ENCODE peak calls at places on chromosomes 6 and 20, in nine cellular contexts. P, H, I, L, F, V, X, K and R are unnamed samples.

GRCh38 chr6:170018422-170019258 is 267.2 kb downstream of the ERMARD start:
- DNase-seq in X (no peak), K (no peak), V (no peak), I (no peak), L (no peak), F (no peak), P (peak), H (no peak), R (peak)

GRCh38 chr20:8756410-8756809 is 312.5 kb upstream of the PLCB4 start:
- DNase-seq in F (no peak), I (peak), V (peak), X (no peak), L (no peak), H (no peak), P (no peak), K (peak), R (no peak)

GRCh38 chr6:79384845-79385244 is 150.4 kb upstream of the HMGN3 start:
- DNase-seq in L (no peak), P (no peak), H (no peak), F (no peak), V (no peak), X (no peak), K (no peak), I (no peak), R (no peak)

GRCh38 chr6:169075211-169075621 is 178.4 kb downstream of the THBS2 start:
- DNase-seq in K (no peak), L (no peak), X (no peak), V (peak), F (no peak), I (no peak), P (no peak), H (no peak), R (no peak)

GRCh38 chr20:59000326-59000725 is 6.7 kb downstream of the CTSZ start:
- DNase-seq in I (no peak), P (no peak), H (no peak), K (no peak), F (no peak), L (no peak), X (no peak), V (no peak), R (no peak)

GRCh38 chr6:164695896-164696295 is 613.5 kb downstream of the C6orf118 start:
- DNase-seq in V (no peak), I (no peak), F (no peak), P (no peak), K (no peak), H (no peak), X (no peak), L (no peak), R (no peak)

GRCh38 chr20:63497946-63498935 is 642 bp downstream of the EEF1A2 start:
- DNase-seq in X (no peak), F (peak), L (no peak), H (no peak), I (no peak), P (no peak), K (no peak), V (peak), R (peak)

GRCh38 chr20:44641305-44641704 is 10.2 kb downstream of the ADA start:
- DNase-seq in I (no peak), H (no peak), P (no peak), V (no peak), L (no peak), X (no peak), F (no peak), K (no peak), R (no peak)

GRCh38 chr20:61556116-61556515 is 304.1 kb downstream of the CDH4 start:
- DNase-seq in P (no peak), H (no peak), I (peak), V (peak), X (no peak), F (no peak), L (no peak), K (no peak), R (no peak)

GRCh38 chr20:38986663-38987062 is 24.5 kb downstream of the DHX35 start:
- DNase-seq in V (no peak), X (peak), P (no peak), F (no peak), K (no peak), I (no peak), H (no peak), L (no peak), R (no peak)
- TF ChIP-seq CTCF in V (no peak), X (peak), P (no peak), F (no peak), K (no peak), I (no peak), H (no peak), L (no peak), R (no peak)

GRCh38 chr20:56244259-56244658 is 4.3 kb upstream of the MC3R start:
- DNase-seq in K (no peak), F (no peak), P (no peak), V (no peak), H (no peak), X (no peak), L (no peak), I (no peak), R (no peak)

GRCh38 chr20:56247954-56248782 is at the start of gene MC3R:
- DNase-seq in H (peak), P (no peak), V (peak), I (peak), L (peak), K (peak), X (peak), F (peak), R (no peak)

GRCh38 chr20:56245761-56246160 is 2.8 kb upstream of the MC3R start:
- DNase-seq in P (no peak), I (no peak), L (no peak), V (no peak), X (no peak), F (no peak), H (no peak), K (no peak), R (no peak)

DNA sequence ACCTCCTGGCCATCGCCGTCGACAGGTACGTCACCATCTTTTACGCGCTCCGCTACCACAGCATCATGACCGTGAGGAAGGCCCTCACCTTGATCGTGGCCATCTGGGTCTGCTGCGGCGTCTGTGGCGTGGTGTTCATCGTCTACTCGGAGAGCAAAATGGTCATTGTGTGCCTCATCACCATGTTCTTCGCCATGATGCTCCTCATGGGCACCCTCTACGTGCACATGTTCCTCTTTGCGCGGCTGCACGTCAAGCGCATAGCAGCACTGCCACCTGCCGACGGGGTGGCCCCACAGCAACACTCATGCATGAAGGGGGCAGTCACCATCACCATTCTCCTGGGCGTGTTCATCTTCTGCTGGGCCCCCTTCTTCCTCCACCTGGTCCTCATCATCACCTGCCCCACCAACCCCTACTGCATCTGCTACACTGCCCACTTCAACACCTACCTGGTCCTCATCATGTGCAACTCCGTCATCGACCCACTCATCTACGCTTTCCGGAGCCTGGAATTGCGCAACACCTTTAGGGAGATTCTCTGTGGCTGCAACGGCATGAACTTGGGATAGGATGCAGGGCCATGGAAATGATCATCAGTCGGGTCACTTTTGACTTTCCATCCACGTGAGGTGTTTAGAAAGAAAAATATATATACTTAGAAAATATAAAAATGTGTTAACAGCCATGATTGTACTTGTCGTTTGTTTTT is 868 bp downstream of the MC3R start:
- DNase-seq in I (no peak), V (no peak), X (peak), L (peak), F (peak), H (no peak), K (peak), P (no peak), R (no peak)
- TF ChIP-seq CTCF in I (peak), V (peak), X (peak), L (peak), F (no peak), H (no peak), K (peak), P (no peak), R (peak)

GRCh38 chr20:46022411-46023147 is 6.4 kb upstream of the SLC12A5 start:
- DNase-seq in K (no peak), F (peak), V (peak), H (no peak), X (peak), P (no peak), L (peak), I (no peak), R (no peak)
- TF ChIP-seq CTCF in K (peak), F (peak), V (peak), H (peak), X (peak), P (no peak), L (peak), I (peak), R (peak)

GRCh38 chr6:73123632-73124329 is 101.5 kb downstream of the KHDC1L start:
- DNase-seq in H (no peak), L (no peak), P (no peak), V (no peak), K (no peak), I (no peak), F (no peak), X (peak), R (no peak)
- TF ChIP-seq CTCF in H (no peak), L (no peak), P (no peak), V (no peak), K (no peak), I (no peak), F (no peak), X (no peak), R (no peak)